ENCODE peak calls at places on chromosomes 2 and 18, in eight cellular contexts. Z, Q, R, H, V, O, A and W are unnamed samples.

GRCh38 chr18:6851480-6851879 is 122.0 kb downstream of the ARHGAP28 start:
- DNase-seq in R (no peak), Z (no peak), A (no peak), H (no peak), V (no peak), O (no peak), Q (no peak), W (no peak)

GRCh38 chr2:186274936-186275575 is 211.0 kb upstream of the ZC3H15 start:
- DNase-seq in O (no peak), H (peak), A (no peak), Q (peak), Z (peak), V (no peak), R (no peak), W (no peak)

GRCh38 chr2:226649871-226650660 is 149.6 kb downstream of the IRS1 start:
- DNase-seq in R (no peak), Q (peak), V (peak), O (peak), A (no peak), H (peak), Z (peak), W (peak)

GRCh38 chr18:58202406-58202730 is 158.3 kb downstream of the NEDD4L start:
- DNase-seq in Z (peak), H (no peak), Q (peak), V (no peak), A (no peak), R (no peak), O (no peak), W (no peak)

GRCh38 chr2:9288233-9288632 is 81.6 kb downstream of the ASAP2 start:
- DNase-seq in V (no peak), H (peak), A (no peak), R (no peak), O (no peak), Z (peak), Q (peak), W (peak)

GRCh38 chr2:141927536-141927935 is 203.3 kb downstream of the LRP1B start:
- DNase-seq in Z (no peak), O (no peak), H (no peak), V (no peak), A (no peak), R (no peak), Q (peak), W (no peak)

GRCh38 chr2:57614988-57615387 is 431.6 kb upstream of the VRK2 start:
- DNase-seq in Q (no peak), A (no peak), O (no peak), V (no peak), R (no peak), H (no peak), Z (no peak), W (no peak)

GRCh38 chr2:231162036-231162345 is 36.4 kb upstream of the ARMC9 start:
- DNase-seq in Z (peak), Q (peak), H (peak), A (no peak), R (no peak), O (no peak), V (no peak), W (peak)

GRCh38 chr18:11268691-11269686 is 119.6 kb upstream of the PIEZO2 start:
- DNase-seq in Z (no peak), R (no peak), Q (no peak), A (no peak), V (no peak), H (no peak), O (no peak), W (no peak)

GRCh38 chr18:3623769-3624545 is 174.0 kb downstream of the TGIF1 start:
- DNase-seq in H (peak), O (peak), Z (peak), Q (peak), R (peak), V (peak), A (no peak), W (peak)

GRCh38 chr2:165868211-165868610 is 74.2 kb upstream of the GALNT3 start:
- DNase-seq in Z (peak), O (no peak), Q (peak), A (no peak), V (no peak), R (no peak), H (no peak), W (peak)

GRCh38 chr2:38722271-38723115 is 28.7 kb downstream of the SRSF7 start:
- DNase-seq in R (no peak), H (no peak), O (peak), A (no peak), Z (no peak), V (no peak), Q (no peak), W (no peak)

GRCh38 chr18:68713131-68713530 is 1.8 kb downstream of the TMX3 start:
- DNase-seq in H (no peak), A (no peak), Q (no peak), R (no peak), Z (no peak), V (no peak), O (no peak), W (no peak)

GRCh38 chr2:236703310-236703709 is 133.7 kb downstream of the ACKR3 start:
- DNase-seq in O (no peak), H (no peak), Q (no peak), V (no peak), A (no peak), R (no peak), Z (no peak), W (no peak)

GRCh38 chr2:44751754-44752479 is 189.6 kb upstream of the SIX3 start:
- DNase-seq in O (no peak), V (peak), R (no peak), Q (no peak), A (no peak), H (no peak), Z (no peak), W (no peak)

GRCh38 chr2:200042102-200042735 is 86.8 kb downstream of the MAIP1 start:
- DNase-seq in Z (peak), O (no peak), A (no peak), V (no peak), H (no peak), R (no peak), Q (peak), W (peak)

GRCh38 chr18:58362027-58362575 is 266.8 kb downstream of the ALPK2 start:
- DNase-seq in V (no peak), Z (peak), Q (peak), H (peak), A (no peak), R (no peak), O (no peak), W (peak)

GRCh38 chr2:126778561-126779285 is 120.0 kb upstream of the TEX51 start:
- DNase-seq in H (no peak), O (no peak), R (no peak), V (no peak), Q (no peak), A (no peak), Z (no peak), W (no peak)

GRCh38 chr2:237128026-237128703 is 42.5 kb downstream of the COPS8 start:
- DNase-seq in H (peak), Z (peak), A (no peak), R (no peak), Q (peak), O (peak), V (peak), W (peak)

GRCh38 chr2:85439111-85439477 is 20.6 kb downstream of the SH2D6 start:
- DNase-seq in Q (no peak), R (no peak), H (no peak), V (no peak), O (no peak), Z (no peak), A (no peak), W (no peak)

GRCh38 chr2:191857406-191857805 is 10.5 kb upstream of the CAVIN2 start:
- DNase-seq in O (no peak), A (no peak), V (no peak), Q (peak), R (no peak), Z (peak), H (peak), W (no peak)

GRCh38 chr2:62163834-62164233 is 32.1 kb upstream of the B3GNT2 start:
- DNase-seq in A (no peak), Z (no peak), R (no peak), Q (no peak), V (no peak), H (no peak), O (no peak), W (no peak)

GRCh38 chr18:61666876-61667590 is 225.8 kb downstream of the RNF152 start:
- DNase-seq in R (no peak), O (no peak), Q (no peak), Z (no peak), A (no peak), H (no peak), V (no peak), W (no peak)

GRCh38 chr2:71064754-71065621 is 3.5 kb upstream of the NAGK start:
- DNase-seq in A (no peak), Q (no peak), Z (no peak), H (no peak), O (no peak), V (no peak), R (no peak), W (no peak)

GRCh38 chr18:78406743-78407455 is 572.7 kb upstream of the SALL3 start:
- DNase-seq in Q (no peak), V (no peak), O (no peak), H (no peak), R (no peak), Z (no peak), A (no peak), W (no peak)

GRCh38 chr2:227415538-227416424 is 28.0 kb upstream of the SCYGR1 start:
- DNase-seq in O (peak), Q (peak), A (no peak), V (no peak), H (no peak), Z (peak), R (no peak), W (peak)

GRCh38 chr2:77797088-77797487 is 274.9 kb upstream of the LRRTM4 start:
- DNase-seq in H (no peak), A (no peak), R (no peak), Q (no peak), Z (no peak), O (no peak), V (no peak), W (no peak)

GRCh38 chr2:199024224-199024623 is 433.5 kb downstream of the SATB2 start:
- DNase-seq in V (no peak), O (no peak), R (no peak), Q (no peak), A (no peak), Z (no peak), H (no peak), W (no peak)

GRCh38 chr2:209368924-209369323 is 54.9 kb upstream of the MAP2 start:
- DNase-seq in R (no peak), A (no peak), Q (peak), Z (peak), O (peak), H (peak), V (no peak), W (no peak)

GRCh38 chr2:238376884-238377391 is 49.8 kb upstream of the ASB1 start:
- DNase-seq in R (no peak), V (no peak), O (no peak), A (no peak), H (no peak), Z (peak), Q (peak), W (no peak)

GRCh38 chr2:12486205-12487118 is 230.3 kb upstream of the TRIB2 start:
- DNase-seq in R (no peak), A (no peak), Z (peak), H (no peak), V (no peak), Q (peak), O (no peak), W (no peak)

GRCh38 chr2:101012706-101013181 is 10.7 kb downstream of the RPL31 start:
- DNase-seq in O (no peak), A (no peak), H (no peak), R (peak), Q (peak), V (peak), Z (peak), W (peak)

GRCh38 chr2:6977095-6977777 is 60.0 kb downstream of the RNF144A start:
- DNase-seq in O (no peak), H (no peak), R (no peak), Q (peak), Z (peak), A (no peak), V (no peak), W (no peak)

DNA sequence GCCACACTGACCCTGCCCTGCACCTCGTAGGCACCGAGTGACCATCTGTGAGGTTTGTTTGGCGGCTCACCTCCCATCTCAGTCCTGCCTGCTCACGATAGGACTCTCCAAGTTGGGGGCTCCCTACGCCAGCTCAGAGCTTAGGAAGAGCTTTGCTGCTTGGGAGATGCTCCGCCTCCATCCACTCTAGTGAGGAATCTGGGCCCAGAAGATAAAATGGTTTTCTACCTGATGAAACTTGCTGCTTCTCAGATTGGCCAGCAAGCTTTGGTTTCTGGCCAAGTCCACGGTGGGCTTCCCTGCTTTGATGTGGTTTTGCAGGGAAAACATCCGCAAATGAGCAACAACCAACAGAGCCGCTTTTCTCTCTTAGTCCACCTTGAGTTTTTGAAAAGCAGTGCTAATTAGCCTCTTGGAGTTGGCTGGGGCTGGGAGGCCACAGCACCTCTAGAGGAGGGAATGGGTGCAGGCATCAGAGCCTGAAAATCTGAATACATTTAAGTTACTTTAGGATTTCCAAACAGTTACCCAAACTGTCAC is 42.2 kb downstream of the THNSL2 start:
- DNase-seq in V (no peak), H (no peak), R (no peak), Z (no peak), A (no peak), O (no peak), Q (no peak), W (no peak)
- TF ChIP-seq CTCF in V (peak), H (peak), R (peak), Z (peak), A (peak), O (no peak), Q (peak), W (peak)

GRCh38 chr2:222860740-222861410 is at the start of gene ACSL3:
- DNase-seq in Q (peak), V (peak), H (peak), Z (peak), R (peak), O (peak), A (peak), W (peak)
- TF ChIP-seq CTCF in Q (no peak), V (no peak), H (no peak), Z (no peak), R (peak), O (no peak), A (peak), W (no peak)

GRCh38 chr2:24543252-24543651 is 52.2 kb downstream of the NCOA1 start:
- DNase-seq in V (no peak), A (no peak), O (no peak), Q (no peak), H (no peak), R (no peak), Z (peak), W (no peak)
- TF ChIP-seq CTCF in V (no peak), A (peak), O (no peak), Q (no peak), H (peak), R (no peak), Z (peak), W (no peak)

DNA sequence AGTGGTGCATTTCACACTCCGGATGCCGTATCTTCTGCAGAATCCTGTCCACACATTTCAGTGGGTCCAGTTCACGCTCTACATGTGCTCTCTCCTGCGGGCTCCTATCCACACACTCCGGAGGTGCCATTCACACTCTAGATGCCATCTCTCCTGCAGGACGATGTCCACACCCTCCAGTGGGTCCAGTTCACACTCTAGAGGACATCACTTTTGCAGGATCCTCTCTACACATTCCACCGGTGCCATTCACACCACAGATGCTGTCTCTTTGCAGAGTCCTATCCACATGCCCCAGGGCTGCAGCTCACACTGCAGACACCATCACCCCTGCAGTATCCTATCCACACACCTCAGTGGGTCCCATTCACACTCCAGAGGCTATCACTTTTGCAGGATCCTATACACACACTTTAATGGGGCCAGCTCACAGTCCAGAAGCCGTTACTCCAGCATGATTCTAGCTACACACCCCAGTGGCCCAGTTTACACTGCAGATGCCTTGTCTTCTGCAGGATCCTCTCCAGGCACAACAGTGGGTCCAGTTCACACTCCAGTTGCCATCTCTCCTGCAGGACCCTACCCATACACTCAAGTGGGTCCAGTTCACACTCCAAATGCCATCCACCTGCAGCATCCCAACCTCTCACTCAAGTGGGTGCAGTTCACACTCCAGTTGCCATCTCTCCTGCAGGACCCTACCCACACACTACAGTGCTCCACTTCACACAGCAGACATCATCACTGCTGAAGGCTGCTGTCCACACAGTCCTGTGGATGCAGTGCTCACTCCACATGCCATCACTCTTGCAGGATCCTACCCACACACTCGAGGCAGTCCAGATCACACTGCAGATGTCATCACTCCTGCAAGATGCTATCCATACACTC is 2.1 kb upstream of the PXDN start:
- DNase-seq in Q (no peak), A (no peak), R (no peak), V (no peak), H (no peak), Z (no peak), O (no peak), W (no peak)
- TF ChIP-seq CTCF in Q (no peak), A (no peak), R (no peak), V (no peak), H (no peak), Z (no peak), O (no peak), W (no peak)

GRCh38 chr2:195304310-195304709 is 352.7 kb upstream of the SLC39A10 start:
- DNase-seq in A (no peak), R (no peak), V (no peak), H (no peak), O (no peak), Z (peak), Q (peak), W (no peak)
- TF ChIP-seq CTCF in A (peak), R (peak), V (no peak), H (peak), O (no peak), Z (peak), Q (peak), W (no peak)

GRCh38 chr2:68046224-68046623 is 16.6 kb downstream of the C1D start:
- DNase-seq in O (no peak), Q (no peak), Z (no peak), A (no peak), H (no peak), R (no peak), V (no peak), W (no peak)
- TF ChIP-seq CTCF in O (no peak), Q (no peak), Z (no peak), A (no peak), H (no peak), R (no peak), V (no peak), W (no peak)

GRCh38 chr18:45557296-45557695 is 58.0 kb upstream of the SLC14A2 start:
- DNase-seq in Z (no peak), O (no peak), R (no peak), V (no peak), Q (peak), A (no peak), H (no peak), W (no peak)
- TF ChIP-seq CTCF in Z (no peak), O (no peak), R (no peak), V (no peak), Q (no peak), A (no peak), H (no peak), W (no peak)